ENCODE peak calls at places on chromosomes 16 and 17, in nine cellular contexts. M is neural crest cell; Z is CD8-positive, alpha-beta memory T cell; X is IMR-90; H is HFFc6; G is thoracic aorta; Y is LoVo; L is aorta; A is neural progenitor cell. I is an unnamed sample.

GRCh38 chr16:89174055-89174827 is 2.7 kb downstream of the CDH15 start:
- DNase-seq in Z (no peak), X (no peak), L (no peak), A (no peak), H (no peak), M (no peak), G (no peak), Y (no peak), I (no peak)

GRCh38 chr17:22221344-22221743 is 529.0 kb downstream of the KCNJ18 start:
- DNase-seq in G (no peak), L (no peak), X (no peak), Z (no peak), A (no peak), H (no peak), M (no peak), Y (no peak), I (no peak)

GRCh38 chr17:83078378-83079339 is 750 bp upstream of the METRNL start:
- DNase-seq in G (no peak), A (peak), M (peak), L (peak), X (no peak), Z (no peak), Y (no peak), H (no peak), I (no peak)

GRCh38 chr16:57574646-57575467 is 32.4 kb downstream of the ADGRG5 start:
- DNase-seq in H (no peak), A (no peak), M (no peak), X (no peak), Y (no peak), G (no peak), L (no peak), Z (no peak), I (no peak)

GRCh38 chr17:3896108-3897099 is 3.6 kb upstream of the CAMKK1 start:
- DNase-seq in M (no peak), L (no peak), H (no peak), Z (no peak), X (no peak), Y (no peak), G (no peak), A (no peak), I (no peak)

GRCh38 chr17:78318843-78319242 is 41.0 kb downstream of the SOCS3 start:
- DNase-seq in Z (no peak), Y (no peak), G (no peak), X (no peak), M (no peak), H (no peak), L (no peak), A (no peak), I (no peak)

GRCh38 chr17:57677858-57678257 is 67.2 kb downstream of the CCDC182 start:
- DNase-seq in X (no peak), M (no peak), A (no peak), Z (no peak), G (no peak), L (no peak), Y (no peak), H (no peak), I (no peak)

GRCh38 chr16:19169081-19169639 is 1.1 kb downstream of the SYT17 start:
- DNase-seq in G (no peak), X (no peak), A (no peak), Z (no peak), H (no peak), L (no peak), M (peak), Y (no peak), I (no peak)

GRCh38 chr17:78588258-78589030 is 11.2 kb upstream of the DNAH17 start:
- DNase-seq in M (no peak), L (no peak), Z (no peak), Y (no peak), X (no peak), G (no peak), A (no peak), H (no peak), I (peak)

GRCh38 chr16:56667581-56668571 is at the start of gene MT1G:
- DNase-seq in M (no peak), A (no peak), H (no peak), G (no peak), Z (no peak), L (peak), X (no peak), Y (no peak), I (no peak)

GRCh38 chr17:12627177-12627629 is 38.5 kb upstream of the MYOCD start:
- DNase-seq in M (no peak), X (peak), H (peak), L (peak), A (no peak), Y (no peak), Z (no peak), G (peak), I (no peak)

GRCh38 chr16:82361885-82362284 is 191.9 kb upstream of the MPHOSPH6 start:
- DNase-seq in H (no peak), X (no peak), G (no peak), Z (no peak), A (no peak), M (no peak), Y (no peak), L (no peak), I (no peak)

GRCh38 chr16:15970202-15970601 is 20.8 kb downstream of the ABCC1 start:
- DNase-seq in Z (no peak), X (no peak), H (no peak), G (no peak), Y (no peak), M (no peak), L (no peak), A (peak), I (no peak)

GRCh38 chr16:87125206-87126155 is 191.7 kb downstream of the C16orf95 start:
- DNase-seq in Z (no peak), H (no peak), A (no peak), M (no peak), G (no peak), L (no peak), Y (no peak), X (no peak), I (no peak)

GRCh38 chr16:27321013-27321960 is 7.5 kb downstream of the IL4R start:
- DNase-seq in Z (no peak), X (peak), G (no peak), H (peak), M (no peak), A (no peak), Y (no peak), L (no peak), I (no peak)

GRCh38 chr17:66947311-66947710 is 17.2 kb upstream of the CACNG4 start:
- DNase-seq in M (no peak), X (no peak), A (no peak), G (no peak), H (no peak), Z (no peak), L (no peak), Y (no peak), I (no peak)

GRCh38 chr17:16100737-16101400 is 101.2 kb downstream of the TTC19 start:
- DNase-seq in A (no peak), G (no peak), X (no peak), Z (no peak), L (no peak), H (no peak), M (no peak), Y (no peak), I (no peak)

GRCh38 chr16:50213939-50214519 is 52.3 kb upstream of the ADCY7 start:
- DNase-seq in X (peak), L (no peak), H (peak), M (no peak), Z (no peak), G (no peak), A (peak), Y (peak), I (no peak)

GRCh38 chr17:41802961-41803682 is 8.6 kb downstream of the P3H4 start:
- DNase-seq in G (no peak), Z (no peak), X (no peak), H (no peak), L (no peak), A (no peak), Y (no peak), M (no peak), I (no peak)

GRCh38 chr16:29022196-29022595 is 37.3 kb downstream of the LAT start:
- DNase-seq in X (no peak), A (no peak), Z (no peak), G (no peak), H (no peak), L (no peak), Y (no peak), M (no peak), I (no peak)

GRCh38 chr17:48490391-48491026 is 40.3 kb downstream of the HOXB1 start:
- DNase-seq in G (no peak), M (no peak), Y (no peak), H (no peak), A (no peak), L (no peak), Z (no peak), X (no peak), I (no peak)

GRCh38 chr16:4176794-4177438 is 60.7 kb upstream of the ADCY9 start:
- DNase-seq in Y (peak), X (peak), Z (no peak), L (no peak), M (no peak), H (peak), A (no peak), G (no peak), I (no peak)

GRCh38 chr17:81609541-81610353 is 27.2 kb downstream of the NPLOC4 start:
- DNase-seq in A (no peak), Y (no peak), X (no peak), H (no peak), L (no peak), M (no peak), Z (no peak), G (no peak), I (no peak)

GRCh38 chr16:17380613-17381012 is 90.1 kb downstream of the XYLT1 start:
- DNase-seq in L (no peak), Z (no peak), H (peak), Y (no peak), G (no peak), A (no peak), M (no peak), X (peak), I (no peak)

GRCh38 chr17:56141046-56141839 is 12.0 kb upstream of the ANKFN1 start:
- DNase-seq in X (peak), A (no peak), M (no peak), L (no peak), G (no peak), Z (no peak), Y (no peak), H (peak), I (no peak)

GRCh38 chr16:83137326-83137770 is 510.6 kb downstream of the CDH13 start:
- DNase-seq in G (no peak), M (peak), L (no peak), Z (no peak), X (peak), A (peak), H (peak), Y (peak), I (no peak)

GRCh38 chr16:50683689-50684374 is 2.7 kb upstream of the SNX20 start:
- DNase-seq in H (no peak), L (no peak), M (no peak), Z (no peak), A (no peak), Y (no peak), X (no peak), G (no peak), I (no peak)

GRCh38 chr17:80819422-80820164 is 172.0 kb upstream of the CHMP6 start:
- DNase-seq in X (no peak), M (no peak), A (no peak), Y (no peak), G (no peak), Z (no peak), H (no peak), L (peak), I (peak)

GRCh38 chr17:13140750-13141149 is 122.9 kb upstream of the ELAC2 start:
- DNase-seq in L (no peak), H (no peak), Z (no peak), M (peak), Y (no peak), G (no peak), A (peak), X (peak), I (no peak)